ENCODE peak calls at places on chromosomes 6 and 20, in four cellular contexts. J is T-helper 1 cell, D is caudate nucleus, Z is A172. B is an unnamed sample.

GRCh38 chr6:14713561-14713960 is 532.3 kb upstream of the JARID2 start:
- DNase-seq in D (no peak), Z (no peak), J (no peak), B (no peak)

GRCh38 chr6:138454976-138455706 is 44.2 kb downstream of the NHSL1 start:
- DNase-seq in Z (no peak), J (peak), D (no peak), B (peak)

GRCh38 chr6:41939091-41939847 is 2.3 kb downstream of the CCND3 start:
- DNase-seq in J (peak), Z (peak), D (peak), B (peak)

GRCh38 chr6:157585274-157586087 is 204.5 kb downstream of the ZDHHC14 start:
- DNase-seq in Z (no peak), J (no peak), D (no peak), B (no peak)

GRCh38 chr20:47167846-47168245 is 188.7 kb downstream of the ZMYND8 start:
- DNase-seq in D (no peak), Z (no peak), J (no peak), B (no peak)

GRCh38 chr6:47180633-47181032 is 129.1 kb downstream of the TNFRSF21 start:
- DNase-seq in D (no peak), Z (peak), J (no peak), B (no peak)

GRCh38 chr20:15546624-15547023 is 1026.6 kb downstream of the KIF16B start:
- DNase-seq in D (no peak), J (no peak), Z (no peak), B (no peak)

GRCh38 chr6:56246941-56247653 is at the start of gene COL21A1:
- DNase-seq in J (no peak), D (peak), Z (no peak), B (no peak)

GRCh38 chr6:134057478-134057877 is 5.1 kb upstream of the SLC2A12 start:
- DNase-seq in Z (no peak), J (no peak), D (no peak), B (no peak)

GRCh38 chr6:151490996-151491395 is 2.8 kb upstream of the CCDC170 start:
- DNase-seq in D (no peak), J (no peak), Z (no peak), B (no peak)

GRCh38 chr20:52201395-52201794 is 9.8 kb upstream of the ZFP64 start:
- DNase-seq in J (no peak), Z (no peak), D (no peak), B (no peak)

GRCh38 chr6:14996892-14997291 is 249.0 kb upstream of the JARID2 start:
- DNase-seq in D (no peak), Z (no peak), J (no peak), B (no peak)

GRCh38 chr6:252775-253526 is 39.3 kb upstream of the DUSP22 start:
- DNase-seq in D (no peak), J (no peak), Z (no peak), B (no peak)

GRCh38 chr6:41343641-41344187 is 8.3 kb downstream of the NCR2 start:
- DNase-seq in D (no peak), J (no peak), Z (no peak), B (no peak)

GRCh38 chr20:35718972-35719635 is 19.9 kb downstream of the ROMO1 start:
- DNase-seq in Z (no peak), D (no peak), J (no peak), B (no peak)

GRCh38 chr6:156933201-156934053 is 156.2 kb downstream of the ARID1B start:
- DNase-seq in Z (no peak), D (no peak), J (no peak), B (no peak)

GRCh38 chr6:26172496-26172958 is 85.3 kb downstream of the HFE start:
- DNase-seq in J (peak), D (no peak), Z (peak), B (peak)

GRCh38 chr20:1467355-1468116 is 887 bp upstream of the NSFL1C start:
- DNase-seq in J (no peak), Z (no peak), D (peak), B (no peak)

GRCh38 chr20:58716476-58717277 is 24.1 kb downstream of the NPEPL1 start:
- DNase-seq in D (no peak), Z (no peak), J (no peak), B (no peak)

GRCh38 chr6:134935076-134935475 is 14.8 kb downstream of the ALDH8A1 start:
- DNase-seq in J (no peak), Z (peak), D (no peak), B (no peak)

GRCh38 chr20:17873410-17874270 is 95.0 kb downstream of the SNX5 start:
- DNase-seq in D (no peak), Z (peak), J (no peak), B (no peak)

GRCh38 chr6:26205625-26206574 is 118.7 kb downstream of the HFE start:
- DNase-seq in D (no peak), Z (peak), J (peak), B (no peak)

GRCh38 chr6:13302291-13302690 is 26.0 kb downstream of the TBC1D7 start:
- DNase-seq in D (peak), Z (no peak), J (no peak), B (no peak)

GRCh38 chr6:138837246-138837645 is 41.4 kb downstream of the ECT2L start:
- DNase-seq in Z (no peak), D (no peak), J (no peak), B (no peak)

GRCh38 chr6:84809504-84809903 is 45.1 kb upstream of the TBX18 start:
- DNase-seq in D (no peak), J (no peak), Z (no peak), B (no peak)

GRCh38 chr20:56003111-56003800 is 2.1 kb downstream of the CBLN4 start:
- DNase-seq in J (no peak), D (no peak), Z (no peak), B (no peak)

GRCh38 chr6:76682842-76683241 is 610.4 kb upstream of the IMPG1 start:
- DNase-seq in D (no peak), J (no peak), Z (peak), B (no peak)

GRCh38 chr6:159828074-159828473 is 28.0 kb downstream of the PNLDC1 start:
- DNase-seq in D (no peak), J (no peak), Z (no peak), B (no peak)

GRCh38 chr6:87628881-87629280 is 38.9 kb downstream of the ORC3 start:
- DNase-seq in J (no peak), Z (no peak), D (no peak), B (no peak)

GRCh38 chr6:21615504-21615903 is 22.0 kb downstream of the SOX4 start:
- DNase-seq in Z (no peak), J (no peak), D (no peak), B (no peak)

GRCh38 chr6:90463359-90463758 is 123.5 kb downstream of the MAP3K7 start:
- DNase-seq in Z (no peak), J (peak), D (no peak), B (peak)

GRCh38 chr6:37985355-37985754 is 165.8 kb downstream of the ZFAND3 start:
- DNase-seq in J (peak), D (no peak), Z (no peak), B (peak)

B was measured in CD4-positive, alpha-beta T cell.